ENCODE peak calls at places on chromosomes 12 and 14, in six cellular contexts. One of them, this sample, is unnamed.

GRCh38 chr12:109047081-109047805 is 5.1 kb upstream of the USP30 start:
- DNase-seq in amygdala: no peak
- DNase-seq in spleen: no peak
- DNase-seq in left cardiac atrium: no peak
- DNase-seq in ecto neural progenitor cell: peak
- DNase-seq in activated T-cell treated with anti-CD3 and anti-CD28 coated beads for 1 hour: no peak
- DNase-seq in this sample: no peak

GRCh38 chr12:100142851-100143559 is at the start of gene BLTP3B:
- DNase-seq in amygdala: peak
- DNase-seq in spleen: peak
- DNase-seq in left cardiac atrium: peak
- DNase-seq in ecto neural progenitor cell: peak
- DNase-seq in activated T-cell treated with anti-CD3 and anti-CD28 coated beads for 1 hour: peak
- DNase-seq in this sample: peak

GRCh38 chr12:132400011-132400641 is 70.7 kb upstream of the GALNT9 start:
- DNase-seq in amygdala: no peak
- DNase-seq in spleen: peak
- DNase-seq in left cardiac atrium: no peak
- DNase-seq in ecto neural progenitor cell: no peak
- DNase-seq in activated T-cell treated with anti-CD3 and anti-CD28 coated beads for 1 hour: no peak
- DNase-seq in this sample: peak

GRCh38 chr12:127149226-127149964 is 1117.6 kb upstream of the TMEM132C start:
- DNase-seq in amygdala: no peak
- DNase-seq in spleen: no peak
- DNase-seq in left cardiac atrium: no peak
- DNase-seq in ecto neural progenitor cell: peak
- DNase-seq in activated T-cell treated with anti-CD3 and anti-CD28 coated beads for 1 hour: no peak
- DNase-seq in this sample: no peak

GRCh38 chr14:51157012-51157411 is 62.1 kb upstream of the TRIM9 start:
- DNase-seq in amygdala: no peak
- DNase-seq in spleen: no peak
- DNase-seq in left cardiac atrium: no peak
- DNase-seq in ecto neural progenitor cell: no peak
- DNase-seq in activated T-cell treated with anti-CD3 and anti-CD28 coated beads for 1 hour: no peak
- DNase-seq in this sample: no peak

GRCh38 chr12:4241592-4241991 is 32.0 kb upstream of the CCND2 start:
- DNase-seq in amygdala: no peak
- DNase-seq in spleen: no peak
- DNase-seq in left cardiac atrium: no peak
- DNase-seq in ecto neural progenitor cell: peak
- DNase-seq in activated T-cell treated with anti-CD3 and anti-CD28 coated beads for 1 hour: no peak
- DNase-seq in this sample: no peak

GRCh38 chr14:105427893-105428485 is 8.4 kb downstream of the MTA1 start:
- DNase-seq in amygdala: no peak
- DNase-seq in spleen: no peak
- DNase-seq in left cardiac atrium: no peak
- DNase-seq in ecto neural progenitor cell: no peak
- DNase-seq in activated T-cell treated with anti-CD3 and anti-CD28 coated beads for 1 hour: no peak
- DNase-seq in this sample: no peak

GRCh38 chr12:104566244-104566993 is 109.7 kb downstream of the CHST11 start:
- DNase-seq in amygdala: no peak
- DNase-seq in spleen: no peak
- DNase-seq in left cardiac atrium: no peak
- DNase-seq in ecto neural progenitor cell: no peak
- DNase-seq in activated T-cell treated with anti-CD3 and anti-CD28 coated beads for 1 hour: no peak
- DNase-seq in this sample: no peak

GRCh38 chr14:89187501-89187900 is 229.5 kb downstream of the FOXN3 start:
- DNase-seq in amygdala: no peak
- DNase-seq in spleen: no peak
- DNase-seq in left cardiac atrium: no peak
- DNase-seq in ecto neural progenitor cell: no peak
- DNase-seq in activated T-cell treated with anti-CD3 and anti-CD28 coated beads for 1 hour: no peak
- DNase-seq in this sample: no peak

GRCh38 chr12:110689002-110689600 is at the start of gene HVCN1:
- DNase-seq in amygdala: no peak
- DNase-seq in spleen: peak
- DNase-seq in left cardiac atrium: peak
- DNase-seq in ecto neural progenitor cell: peak
- DNase-seq in activated T-cell treated with anti-CD3 and anti-CD28 coated beads for 1 hour: peak
- DNase-seq in this sample: peak

GRCh38 chr14:79040742-79041249 is 870.6 kb downstream of the NRXN3 start:
- DNase-seq in amygdala: no peak
- DNase-seq in spleen: no peak
- DNase-seq in left cardiac atrium: no peak
- DNase-seq in ecto neural progenitor cell: no peak
- DNase-seq in activated T-cell treated with anti-CD3 and anti-CD28 coated beads for 1 hour: no peak
- DNase-seq in this sample: no peak

GRCh38 chr12:53725824-53726223 is 1.4 kb downstream of the CALCOCO1 start:
- DNase-seq in amygdala: no peak
- DNase-seq in spleen: peak
- DNase-seq in left cardiac atrium: no peak
- DNase-seq in ecto neural progenitor cell: no peak
- DNase-seq in activated T-cell treated with anti-CD3 and anti-CD28 coated beads for 1 hour: no peak
- DNase-seq in this sample: peak

GRCh38 chr14:94816113-94816512 is 46.2 kb upstream of the GSC start:
- DNase-seq in amygdala: no peak
- DNase-seq in spleen: no peak
- DNase-seq in left cardiac atrium: no peak
- DNase-seq in ecto neural progenitor cell: no peak
- DNase-seq in activated T-cell treated with anti-CD3 and anti-CD28 coated beads for 1 hour: no peak
- DNase-seq in this sample: no peak

GRCh38 chr12:103800252-103800771 is 40.7 kb downstream of the NT5DC3 start:
- DNase-seq in amygdala: peak
- DNase-seq in spleen: no peak
- DNase-seq in left cardiac atrium: peak
- DNase-seq in ecto neural progenitor cell: no peak
- DNase-seq in activated T-cell treated with anti-CD3 and anti-CD28 coated beads for 1 hour: no peak
- DNase-seq in this sample: peak

GRCh38 chr12:88834226-88834625 is 254.0 kb upstream of the KITLG start:
- DNase-seq in amygdala: no peak
- DNase-seq in spleen: no peak
- DNase-seq in left cardiac atrium: no peak
- DNase-seq in ecto neural progenitor cell: no peak
- DNase-seq in activated T-cell treated with anti-CD3 and anti-CD28 coated beads for 1 hour: no peak
- DNase-seq in this sample: no peak

GRCh38 chr12:1803736-1804135 is 16.6 kb upstream of the LRTM2 start:
- DNase-seq in amygdala: no peak
- DNase-seq in spleen: peak
- DNase-seq in left cardiac atrium: no peak
- DNase-seq in ecto neural progenitor cell: no peak
- DNase-seq in activated T-cell treated with anti-CD3 and anti-CD28 coated beads for 1 hour: no peak
- DNase-seq in this sample: peak

GRCh38 chr12:78121969-78122610 is 291.4 kb downstream of the NAV3 start:
- DNase-seq in amygdala: no peak
- DNase-seq in spleen: no peak
- DNase-seq in left cardiac atrium: no peak
- DNase-seq in ecto neural progenitor cell: no peak
- DNase-seq in activated T-cell treated with anti-CD3 and anti-CD28 coated beads for 1 hour: no peak
- DNase-seq in this sample: peak

GRCh38 chr12:91567100-91567485 is 384.5 kb upstream of the DCN start:
- DNase-seq in amygdala: no peak
- DNase-seq in spleen: no peak
- DNase-seq in left cardiac atrium: no peak
- DNase-seq in ecto neural progenitor cell: no peak
- DNase-seq in activated T-cell treated with anti-CD3 and anti-CD28 coated beads for 1 hour: no peak
- DNase-seq in this sample: no peak

GRCh38 chr12:20220339-20220738 is 148.0 kb upstream of the PDE3A start:
- DNase-seq in amygdala: no peak
- DNase-seq in spleen: no peak
- DNase-seq in left cardiac atrium: no peak
- DNase-seq in ecto neural progenitor cell: no peak
- DNase-seq in activated T-cell treated with anti-CD3 and anti-CD28 coated beads for 1 hour: no peak
- DNase-seq in this sample: no peak

GRCh38 chr14:100834441-100835277 is 8.7 kb downstream of the MEG3 start:
- DNase-seq in amygdala: no peak
- DNase-seq in spleen: peak
- DNase-seq in left cardiac atrium: no peak
- DNase-seq in ecto neural progenitor cell: no peak
- DNase-seq in activated T-cell treated with anti-CD3 and anti-CD28 coated beads for 1 hour: no peak
- DNase-seq in this sample: peak

GRCh38 chr12:116495260-116495659 is 63.9 kb upstream of the MAP1LC3B2 start:
- DNase-seq in amygdala: no peak
- DNase-seq in spleen: no peak
- DNase-seq in left cardiac atrium: no peak
- DNase-seq in ecto neural progenitor cell: no peak
- DNase-seq in activated T-cell treated with anti-CD3 and anti-CD28 coated beads for 1 hour: no peak
- DNase-seq in this sample: no peak

GRCh38 chr12:113762155-113762848 is 203.8 kb downstream of the RBM19 start:
- DNase-seq in amygdala: no peak
- DNase-seq in spleen: no peak
- DNase-seq in left cardiac atrium: no peak
- DNase-seq in ecto neural progenitor cell: peak
- DNase-seq in activated T-cell treated with anti-CD3 and anti-CD28 coated beads for 1 hour: no peak
- DNase-seq in this sample: no peak

GRCh38 chr14:92567173-92567725 is 53.7 kb downstream of the RIN3 start:
- DNase-seq in amygdala: no peak
- DNase-seq in spleen: no peak
- DNase-seq in left cardiac atrium: no peak
- DNase-seq in ecto neural progenitor cell: no peak
- DNase-seq in activated T-cell treated with anti-CD3 and anti-CD28 coated beads for 1 hour: no peak
- DNase-seq in this sample: no peak

GRCh38 chr12:109581856-109582255 is 8.3 kb downstream of the MVK start:
- DNase-seq in amygdala: no peak
- DNase-seq in spleen: no peak
- DNase-seq in left cardiac atrium: no peak
- DNase-seq in ecto neural progenitor cell: no peak
- DNase-seq in activated T-cell treated with anti-CD3 and anti-CD28 coated beads for 1 hour: no peak
- DNase-seq in this sample: no peak

GRCh38 chr12:4607056-4607455 is 41.8 kb downstream of the AKAP3 start:
- DNase-seq in amygdala: no peak
- DNase-seq in spleen: no peak
- DNase-seq in left cardiac atrium: no peak
- DNase-seq in ecto neural progenitor cell: no peak
- DNase-seq in activated T-cell treated with anti-CD3 and anti-CD28 coated beads for 1 hour: no peak
- DNase-seq in this sample: no peak

GRCh38 chr12:14367097-14367661 is 1.7 kb downstream of the ATF7IP start:
- DNase-seq in amygdala: no peak
- DNase-seq in spleen: no peak
- DNase-seq in left cardiac atrium: no peak
- DNase-seq in ecto neural progenitor cell: no peak
- DNase-seq in activated T-cell treated with anti-CD3 and anti-CD28 coated beads for 1 hour: no peak
- DNase-seq in this sample: no peak

GRCh38 chr12:53743277-53744129 is 8.3 kb downstream of the CISTR start:
- DNase-seq in amygdala: peak
- DNase-seq in spleen: peak
- DNase-seq in left cardiac atrium: peak
- DNase-seq in ecto neural progenitor cell: peak
- DNase-seq in activated T-cell treated with anti-CD3 and anti-CD28 coated beads for 1 hour: peak
- DNase-seq in this sample: no peak

GRCh38 chr12:125143491-125143890 is 78.3 kb downstream of the AACS start:
- DNase-seq in amygdala: peak
- DNase-seq in spleen: no peak
- DNase-seq in left cardiac atrium: peak
- DNase-seq in ecto neural progenitor cell: no peak
- DNase-seq in activated T-cell treated with anti-CD3 and anti-CD28 coated beads for 1 hour: no peak
- DNase-seq in this sample: no peak

GRCh38 chr12:42145197-42145549 is 499 bp upstream of the GXYLT1 start:
- DNase-seq in amygdala: no peak
- DNase-seq in spleen: no peak
- DNase-seq in left cardiac atrium: no peak
- DNase-seq in ecto neural progenitor cell: no peak
- DNase-seq in activated T-cell treated with anti-CD3 and anti-CD28 coated beads for 1 hour: no peak
- DNase-seq in this sample: no peak

GRCh38 chr12:4909734-4910501 is at the start of gene KCNA1:
- DNase-seq in amygdala: no peak
- DNase-seq in spleen: no peak
- DNase-seq in left cardiac atrium: peak
- DNase-seq in ecto neural progenitor cell: peak
- DNase-seq in activated T-cell treated with anti-CD3 and anti-CD28 coated beads for 1 hour: no peak
- DNase-seq in this sample: no peak

GRCh38 chr12:121669525-121669908 is at the start of gene MORN3:
- DNase-seq in amygdala: no peak
- DNase-seq in spleen: no peak
- DNase-seq in left cardiac atrium: no peak
- DNase-seq in ecto neural progenitor cell: no peak
- DNase-seq in activated T-cell treated with anti-CD3 and anti-CD28 coated beads for 1 hour: no peak
- DNase-seq in this sample: no peak

GRCh38 chr14:37695836-37696235 is 100.4 kb downstream of the TTC6 start:
- DNase-seq in amygdala: no peak
- DNase-seq in spleen: no peak
- DNase-seq in left cardiac atrium: no peak
- DNase-seq in ecto neural progenitor cell: no peak
- DNase-seq in activated T-cell treated with anti-CD3 and anti-CD28 coated beads for 1 hour: no peak
- DNase-seq in this sample: no peak

GRCh38 chr12:127422935-127423585 is 843.9 kb upstream of the TMEM132C start:
- DNase-seq in amygdala: no peak
- DNase-seq in spleen: no peak
- DNase-seq in left cardiac atrium: no peak
- DNase-seq in ecto neural progenitor cell: no peak
- DNase-seq in activated T-cell treated with anti-CD3 and anti-CD28 coated beads for 1 hour: no peak
- DNase-seq in this sample: no peak

GRCh38 chr14:94052662-94053061 is 26.5 kb downstream of the OTUB2 start:
- DNase-seq in amygdala: no peak
- DNase-seq in spleen: peak
- DNase-seq in left cardiac atrium: no peak
- DNase-seq in ecto neural progenitor cell: peak
- DNase-seq in activated T-cell treated with anti-CD3 and anti-CD28 coated beads for 1 hour: no peak
- DNase-seq in this sample: no peak

GRCh38 chr12:127239781-127240180 is 1027.2 kb upstream of the TMEM132C start:
- DNase-seq in amygdala: no peak
- DNase-seq in spleen: no peak
- DNase-seq in left cardiac atrium: no peak
- DNase-seq in ecto neural progenitor cell: no peak
- DNase-seq in activated T-cell treated with anti-CD3 and anti-CD28 coated beads for 1 hour: no peak
- DNase-seq in this sample: no peak